ENCODE peak calls at places on chromosomes 7 and 10, in six cellular contexts. S, A, W, M, R and E are unnamed samples.

GRCh38 chr10:109961181-109962001 is 38.1 kb upstream of the XPNPEP1 start:
- DNase-seq in M (no peak), A (no peak), R (peak), W (no peak), S (no peak), E (peak)

GRCh38 chr7:77450054-77450453 is 33.9 kb upstream of the GSAP start:
- DNase-seq in A (no peak), S (no peak), R (peak), W (no peak), M (no peak), E (no peak)

GRCh38 chr7:117872565-117873055 is 631 bp downstream of the CTTNBP2 start:
- DNase-seq in W (no peak), S (no peak), R (no peak), M (no peak), A (peak), E (no peak)

GRCh38 chr7:12954374-12954773 is 266.9 kb downstream of the ARL4A start:
- DNase-seq in S (no peak), M (no peak), A (no peak), W (no peak), R (no peak), E (no peak)

GRCh38 chr7:64863021-64863420 is 40.1 kb upstream of the ZNF273 start:
- DNase-seq in A (no peak), S (no peak), W (no peak), M (no peak), R (no peak), E (no peak)

GRCh38 chr10:62590305-62590704 is 214.2 kb upstream of the ADO start:
- DNase-seq in S (no peak), A (no peak), M (no peak), R (no peak), W (no peak), E (no peak)

GRCh38 chr7:156578978-156579430 is 61.6 kb upstream of the RNF32 start:
- DNase-seq in S (no peak), W (no peak), M (no peak), R (no peak), A (no peak), E (no peak)

GRCh38 chr7:106583706-106584690 is 77.0 kb downstream of the CCDC71L start:
- DNase-seq in A (no peak), R (no peak), S (no peak), M (no peak), W (no peak), E (no peak)

GRCh38 chr10:3639546-3639945 is 145.5 kb downstream of the KLF6 start:
- DNase-seq in M (no peak), A (no peak), R (no peak), S (no peak), W (no peak), E (no peak)

GRCh38 chr10:73119952-73120351 is 9.7 kb downstream of the NUDT13 start:
- DNase-seq in R (no peak), A (no peak), M (no peak), W (no peak), S (no peak), E (no peak)

GRCh38 chr10:17984056-17984455 is 32.3 kb downstream of the SLC39A12 start:
- DNase-seq in S (no peak), A (no peak), M (peak), W (no peak), R (peak), E (no peak)

GRCh38 chr10:78520737-78521430 is 487.2 kb downstream of the RPS24 start:
- DNase-seq in M (peak), S (no peak), A (no peak), W (no peak), R (peak), E (no peak)

GRCh38 chr7:150737265-150738055 is at the start of gene GIMAP5:
- DNase-seq in A (no peak), R (no peak), S (no peak), W (no peak), M (no peak), E (no peak)

GRCh38 chr7:113370910-113371309 is 252.6 kb upstream of the SMIM30 start:
- DNase-seq in R (no peak), A (no peak), S (no peak), W (no peak), M (no peak), E (no peak)

GRCh38 chr7:73718905-73719805 is at the start of gene STX1A:
- DNase-seq in W (no peak), R (peak), A (no peak), S (peak), M (peak), E (no peak)

GRCh38 chr10:93897070-93897797 is 3.5 kb downstream of the SLC35G1 start:
- DNase-seq in W (no peak), M (no peak), R (no peak), A (no peak), S (no peak), E (no peak)

GRCh38 chr7:40899651-40900507 is 765.1 kb downstream of the SUGCT start:
- DNase-seq in R (no peak), M (no peak), S (no peak), W (no peak), A (no peak), E (no peak)

GRCh38 chr10:55368467-55368866 is 567.4 kb upstream of the PCDH15 start:
- DNase-seq in W (no peak), R (no peak), M (no peak), A (no peak), S (no peak), E (no peak)

GRCh38 chr7:148204639-148205292 is 385.8 kb upstream of the C7orf33 start:
- DNase-seq in A (peak), R (no peak), S (no peak), W (no peak), M (no peak), E (no peak)

GRCh38 chr10:110840225-110840922 is 31.4 kb upstream of the PDCD4 start:
- DNase-seq in W (no peak), M (no peak), R (no peak), S (no peak), A (no peak), E (no peak)

GRCh38 chr10:92891885-92892705 is 43.8 kb downstream of the EXOC6 start:
- DNase-seq in S (peak), A (no peak), R (peak), M (no peak), W (no peak), E (no peak)

GRCh38 chr7:120186688-120187087 is 86.3 kb upstream of the KCND2 start:
- DNase-seq in R (no peak), W (no peak), S (no peak), M (no peak), A (no peak), E (no peak)

GRCh38 chr10:63929826-63930467 is 408.7 kb downstream of the REEP3 start:
- DNase-seq in M (no peak), A (peak), W (no peak), S (no peak), R (peak), E (peak)

GRCh38 chr7:118080947-118081346 is 103.0 kb upstream of the LSM8 start:
- DNase-seq in S (no peak), R (peak), W (no peak), M (peak), A (no peak), E (no peak)

GRCh38 chr10:10551595-10551994 is 466.1 kb upstream of the CELF2 start:
- DNase-seq in R (no peak), A (peak), M (no peak), S (no peak), W (no peak), E (no peak)

GRCh38 chr7:83060218-83060617 is 102.5 kb downstream of the PCLO start:
- DNase-seq in R (no peak), W (no peak), M (no peak), S (no peak), A (no peak), E (no peak)

GRCh38 chr7:26857170-26857533 is 7.2 kb downstream of the SKAP2 start:
- DNase-seq in R (no peak), M (no peak), A (no peak), S (no peak), W (no peak), E (no peak)

GRCh38 chr7:20197837-20198236 is 19.3 kb downstream of the MACC1 start:
- DNase-seq in W (no peak), R (no peak), M (peak), S (no peak), A (no peak), E (no peak)

GRCh38 chr10:34489973-34490372 is 325.1 kb downstream of the PARD3 start:
- DNase-seq in R (peak), M (no peak), W (no peak), S (peak), A (no peak), E (no peak)

GRCh38 chr10:43233601-43234430 is 33.0 kb downstream of the RASGEF1A start:
- DNase-seq in M (no peak), S (no peak), R (no peak), W (no peak), A (no peak), E (no peak)

GRCh38 chr7:93364806-93365205 is 132.6 kb downstream of the VPS50 start:
- DNase-seq in W (no peak), S (no peak), M (no peak), R (no peak), A (no peak), E (no peak)

GRCh38 chr7:13990984-13991790 is 1.7 kb upstream of the ETV1 start:
- DNase-seq in M (peak), R (peak), A (peak), S (peak), W (peak), E (peak)

GRCh38 chr10:49398000-49398861 is 2.3 kb upstream of the DRGX start:
- DNase-seq in W (no peak), A (no peak), S (peak), R (no peak), M (peak), E (no peak)

GRCh38 chr10:97234403-97234802 is 48.6 kb upstream of the SLIT1 start:
- DNase-seq in R (peak), S (no peak), A (peak), W (no peak), M (peak), E (peak)

GRCh38 chr7:133436014-133436428 is 183.1 kb downstream of the EXOC4 start:
- DNase-seq in S (peak), M (no peak), A (no peak), W (no peak), R (peak), E (no peak)